ENCODE peak calls at places on chromosomes 7 and 10, in four cellular contexts. J, E, L and I are unnamed samples.

GRCh38 chr10:132541601-132542011 is 4.0 kb downstream of the INPP5A start:
- DNase-seq in E (no peak), J (no peak), L (no peak), I (no peak)

GRCh38 chr7:96088579-96088978 is 233.3 kb downstream of the SLC25A13 start:
- DNase-seq in J (peak), E (peak), L (no peak), I (no peak)

GRCh38 chr10:21732067-21732772 is 198.2 kb downstream of the MLLT10 start:
- DNase-seq in J (peak), L (peak), E (peak), I (no peak)

GRCh38 chr7:116942503-116942902 is 10.8 kb upstream of the ST7 start:
- DNase-seq in L (no peak), E (no peak), J (no peak), I (no peak)

GRCh38 chr7:18829518-18830252 is 287.8 kb downstream of the TWIST1 start:
- DNase-seq in L (peak), J (peak), E (peak), I (no peak)

GRCh38 chr10:84352251-84352842 is 24.0 kb downstream of the CCSER2 start:
- DNase-seq in J (peak), L (peak), E (peak), I (no peak)

GRCh38 chr7:22663319-22663718 is 63.7 kb upstream of the IL6 start:
- DNase-seq in J (peak), L (peak), E (peak), I (no peak)

GRCh38 chr7:134587736-134588135 is 38.8 kb downstream of the AKR1B15 start:
- DNase-seq in L (no peak), J (no peak), E (no peak), I (no peak)

GRCh38 chr7:17140421-17140820 is 158.0 kb upstream of the AHR start:
- DNase-seq in E (no peak), L (no peak), J (no peak), I (no peak)

GRCh38 chr10:17349717-17350116 is 104.7 kb downstream of the ST8SIA6 start:
- DNase-seq in E (no peak), L (peak), J (peak), I (no peak)

GRCh38 chr10:30973737-30974136 is 57.9 kb downstream of the ZNF438 start:
- DNase-seq in E (no peak), J (no peak), L (no peak), I (no peak)

GRCh38 chr10:35636942-35637341 is 5.2 kb downstream of the FZD8 start:
- DNase-seq in J (no peak), E (no peak), L (no peak), I (no peak)

GRCh38 chr10:127999801-128000200 is 92.9 kb downstream of the PTPRE start:
- DNase-seq in E (no peak), L (no peak), J (no peak), I (no peak)

GRCh38 chr10:354901-355617 is 219.8 kb downstream of the ZMYND11 start:
- DNase-seq in J (no peak), E (no peak), L (no peak), I (no peak)

GRCh38 chr10:98295907-98296306 is 27.9 kb upstream of the LOXL4 start:
- DNase-seq in J (peak), L (peak), E (peak), I (no peak)

GRCh38 chr10:104340692-104341091 is 2.4 kb upstream of the ITPRIP start:
- DNase-seq in E (no peak), J (no peak), L (no peak), I (no peak)

GRCh38 chr10:17617031-17617911 is at the start of gene HACD1:
- DNase-seq in J (peak), E (peak), L (peak), I (no peak)

GRCh38 chr10:529831-530230 is 159.6 kb downstream of the DIP2C start:
- DNase-seq in E (no peak), J (no peak), L (no peak), I (no peak)

GRCh38 chr10:61902448-61903183 is 1.1 kb downstream of the ARID5B start:
- DNase-seq in E (peak), J (peak), L (peak), I (peak)

GRCh38 chr10:127527891-127528290 is 21.2 kb upstream of the NPS start:
- DNase-seq in E (no peak), L (no peak), J (no peak), I (no peak)

GRCh38 chr10:83897626-83898025 is 241.7 kb upstream of the GHITM start:
- DNase-seq in L (no peak), E (no peak), J (no peak), I (no peak)

GRCh38 chr7:106959753-106960152 is 84.8 kb upstream of the PRKAR2B start:
- DNase-seq in E (no peak), J (no peak), L (no peak), I (no peak)

GRCh38 chr10:9103301-9103700 is 1048.8 kb downstream of the GATA3 start:
- DNase-seq in E (no peak), L (no peak), J (no peak), I (no peak)

GRCh38 chr10:47357131-47357582 is 9.0 kb downstream of the RBP3 start:
- DNase-seq in L (no peak), J (no peak), E (no peak), I (no peak)

GRCh38 chr10:86824151-86824550 is 67.7 kb downstream of the BMPR1A start:
- DNase-seq in J (no peak), E (no peak), L (no peak), I (no peak)

GRCh38 chr7:87354749-87355148 is 9.3 kb downstream of the CROT start:
- DNase-seq in J (no peak), E (peak), L (peak), I (no peak)

GRCh38 chr7:134684165-134684564 is 37.5 kb downstream of the BPGM start:
- DNase-seq in E (peak), J (no peak), L (peak), I (no peak)

GRCh38 chr7:132577206-132578049 is 1.2 kb upstream of the PLXNA4 start:
- DNase-seq in E (peak), L (peak), J (peak), I (no peak)

GRCh38 chr7:47535033-47535703 is 46.7 kb downstream of the TNS3 start:
- DNase-seq in L (peak), E (peak), J (peak), I (no peak)

GRCh38 chr7:151735854-151736402 is 141.0 kb downstream of the PRKAG2 start:
- DNase-seq in L (no peak), E (no peak), J (no peak), I (no peak)
- H3K4me3 ChIP-seq in L (peak), E (peak), J (peak), I (no peak)

DNA sequence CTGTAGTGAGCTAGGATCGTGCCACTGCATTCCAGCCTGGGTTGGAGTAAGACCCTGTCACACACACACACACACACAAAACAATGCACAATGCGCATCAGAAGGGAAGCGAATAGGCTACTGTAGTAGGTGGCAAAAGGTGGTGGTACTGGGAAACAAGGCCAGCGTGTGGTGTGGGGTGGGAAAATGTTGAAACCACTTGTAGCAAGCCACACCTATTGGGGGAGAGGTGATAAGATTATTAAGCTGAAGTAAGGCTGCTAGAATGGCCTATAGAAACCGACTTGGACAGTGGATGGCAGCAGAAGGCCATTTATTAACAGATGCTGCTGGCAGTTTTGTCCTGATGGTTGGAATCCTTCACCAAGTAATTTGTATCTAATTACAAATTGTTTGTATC is 7.2 kb upstream of the CHCHD1 start:
- DNase-seq in E (peak), L (peak), J (no peak), I (no peak)
- TF ChIP-seq CTCF in E (peak), L (peak), J (no peak), I (peak)

DNA sequence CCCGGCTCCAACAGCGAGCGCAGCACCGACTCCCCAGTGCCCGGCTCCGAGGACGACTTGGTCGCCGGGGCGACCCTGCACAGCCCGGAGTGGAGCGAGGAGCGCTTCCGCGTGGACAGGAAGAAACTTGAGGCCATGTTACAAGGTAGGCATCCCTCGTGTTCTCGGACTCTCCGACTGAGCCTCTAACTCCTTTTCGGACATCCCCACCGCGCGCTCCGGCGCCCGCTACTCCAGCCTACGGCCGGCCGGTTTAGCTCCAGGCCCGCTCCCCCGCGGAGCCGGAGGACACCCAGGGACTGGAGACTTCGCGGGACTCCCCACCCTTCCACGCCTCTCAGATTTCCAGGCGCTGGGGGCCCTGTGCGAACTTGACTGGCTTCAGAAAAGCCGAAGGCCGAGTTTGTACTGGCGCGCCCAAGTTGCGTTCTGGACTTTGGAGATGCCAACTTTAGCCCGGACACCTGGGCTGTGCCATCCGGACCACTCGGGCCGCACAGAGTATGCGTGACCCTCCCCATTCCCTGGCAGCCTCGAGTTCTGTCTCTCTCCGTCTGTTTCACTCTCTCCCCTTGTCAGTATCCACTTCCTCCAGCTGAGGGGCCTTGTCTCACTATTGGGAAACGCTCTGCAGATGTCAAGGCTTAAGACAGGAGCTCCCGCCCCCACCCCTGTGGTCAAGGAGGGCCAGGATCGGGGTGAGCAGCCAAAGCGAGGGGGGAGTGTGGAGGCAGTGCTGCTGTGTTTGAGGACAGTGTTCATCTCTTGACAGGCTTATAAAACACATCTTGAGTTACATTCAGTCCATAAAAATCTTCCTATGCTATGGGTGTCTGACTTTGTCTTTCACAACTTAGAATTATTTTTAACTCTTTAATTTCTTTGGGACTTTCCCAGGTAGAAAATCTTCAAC is 773 bp downstream of the BICC1 start:
- DNase-seq in E (peak), L (peak), J (peak), I (no peak)
- H3K4me3 ChIP-seq in E (peak), L (peak), J (peak), I (peak)

GRCh38 chr10:42980553-42981357 is 96.1 kb upstream of the RET start:
- DNase-seq in J (no peak), E (no peak), L (no peak), I (no peak)

GRCh38 chr10:42982886-42983594 is 93.8 kb upstream of the RET start:
- DNase-seq in L (no peak), J (no peak), E (no peak), I (no peak)

GRCh38 chr10:42979730-42980467 is 97.0 kb upstream of the RET start:
- DNase-seq in L (no peak), E (no peak), J (no peak), I (no peak)

GRCh38 chr10:42983595-42983990 is 93.3 kb upstream of the RET start:
- DNase-seq in L (no peak), E (no peak), J (no peak), I (no peak)

GRCh38 chr10:42981358-42982236 is 95.3 kb upstream of the RET start:
- DNase-seq in E (no peak), L (no peak), J (no peak), I (no peak)
- TF ChIP-seq CTCF in E (no peak), L (no peak), J (no peak), I (no peak)

GRCh38 chr10:93991596-93992284 is 2.0 kb upstream of the PLCE1 start:
- DNase-seq in E (peak), J (peak), L (peak), I (peak)
- H3K4me3 ChIP-seq in E (no peak), J (peak), L (no peak), I (no peak)

DNA sequence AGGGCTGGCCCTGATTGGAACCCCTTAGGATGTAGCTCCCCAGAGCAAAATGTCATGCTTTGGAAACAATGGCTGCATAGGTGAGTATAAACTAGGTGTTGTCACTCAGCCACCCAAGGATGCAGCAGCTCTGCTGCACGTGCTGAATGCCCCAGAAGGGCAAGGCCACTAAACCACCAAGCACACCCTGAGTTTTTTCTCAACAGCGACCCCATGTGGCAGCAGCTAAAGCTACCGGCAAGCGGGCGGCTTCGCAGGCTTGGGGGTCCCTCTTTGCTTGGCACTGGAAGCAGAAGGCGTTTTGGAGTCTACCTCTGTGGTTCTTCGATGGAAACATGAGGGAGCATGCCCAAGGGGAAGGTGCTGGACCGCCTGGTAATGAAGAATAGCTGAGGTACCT is 152.3 kb downstream of the GFRA1 start:
- DNase-seq in J (no peak), L (no peak), E (no peak), I (no peak)
- TF ChIP-seq CTCF in J (peak), L (peak), E (peak), I (peak)

DNA sequence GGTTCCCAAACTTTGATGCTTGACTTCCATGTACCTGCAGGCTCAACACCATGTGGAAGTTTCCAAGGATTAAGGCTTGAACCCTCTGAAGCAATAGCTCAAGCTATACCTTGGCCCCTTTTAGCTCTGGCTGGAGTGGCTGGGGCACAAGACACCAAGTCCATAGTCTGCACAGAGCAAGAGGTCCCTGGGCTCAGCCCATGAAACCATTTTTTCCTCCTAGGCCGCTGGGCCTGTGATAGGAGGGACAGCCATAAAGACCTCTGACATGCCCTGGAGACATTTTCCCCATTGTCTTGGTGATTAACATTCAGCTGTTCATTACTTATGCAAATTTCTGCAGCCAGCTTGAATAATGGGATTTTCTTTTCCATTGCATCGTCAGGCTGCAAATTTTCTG is 14.4 kb downstream of the DGKI start:
- DNase-seq in E (no peak), L (no peak), J (no peak), I (no peak)
- H3K4me3 ChIP-seq in E (no peak), L (no peak), J (no peak), I (no peak)

GRCh38 chr7:139557857-139558581 is 34.5 kb downstream of the CLEC2L start:
- DNase-seq in J (no peak), L (no peak), E (no peak), I (no peak)
- TF ChIP-seq CTCF in J (no peak), L (no peak), E (peak), I (no peak)

GRCh38 chr7:150447966-150448788 is 2.3 kb upstream of the GIMAP8 start:
- DNase-seq in J (no peak), E (no peak), L (no peak), I (no peak)

GRCh38 chr7:150449206-150449956 is 1.0 kb upstream of the GIMAP8 start:
- DNase-seq in L (no peak), J (no peak), E (no peak), I (no peak)

GRCh38 chr7:150450491-150450992 is at the start of gene GIMAP8:
- DNase-seq in L (no peak), J (no peak), E (no peak), I (no peak)

GRCh38 chr7:150446288-150446938 is 4.0 kb upstream of the GIMAP8 start:
- DNase-seq in E (no peak), J (peak), L (no peak), I (no peak)

GRCh38 chr7:150448789-150449147 is 1.7 kb upstream of the GIMAP8 start:
- DNase-seq in E (peak), L (peak), J (peak), I (no peak)
- H3K4me3 ChIP-seq in E (no peak), L (no peak), J (no peak), I (no peak)

DNA sequence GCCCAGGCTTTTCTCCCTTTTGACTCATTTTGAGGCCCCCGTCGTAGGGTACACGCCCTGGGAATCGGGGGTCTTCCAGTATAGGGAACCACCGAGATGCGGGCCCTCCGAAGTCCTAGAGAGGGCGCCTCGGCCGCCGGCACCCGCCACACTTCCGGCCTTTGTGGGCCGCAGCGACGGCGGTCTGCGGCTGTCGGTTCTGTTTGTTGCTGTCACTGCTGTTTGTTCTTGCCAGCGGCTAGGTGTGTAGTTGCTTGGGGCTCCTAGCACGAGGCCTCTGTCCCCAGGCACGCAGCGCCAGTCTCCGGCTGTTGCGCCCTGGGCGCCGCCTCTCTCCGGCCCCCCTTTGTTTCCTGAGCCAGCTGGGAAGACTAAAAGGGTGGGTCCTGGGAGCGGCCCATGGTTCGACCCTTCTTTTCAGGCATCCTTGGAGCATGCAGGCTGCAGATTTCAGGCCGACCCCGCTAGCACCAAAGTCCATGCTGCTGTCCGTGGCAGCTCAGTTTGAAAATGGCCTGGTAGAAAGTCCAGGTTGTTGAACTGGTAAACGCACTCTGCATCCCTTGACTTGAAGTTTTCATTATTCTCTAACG is 17.8 kb upstream of the ZKSCAN1 start:
- DNase-seq in J (no peak), L (peak), E (no peak), I (no peak)
- TF ChIP-seq CTCF in J (no peak), L (no peak), E (no peak), I (peak)